ENCODE peak calls at places on chromosome X, in five cellular contexts. One of them, this sample, is unnamed.

GRCh38 chrX:118864063-118864630 is 40.5 kb downstream of the ZCCHC12 start:
- DNase-seq in WTC11: no peak
- DNase-seq in H54: no peak
- DNase-seq in non-pigmented ciliary epithelial cell: no peak
- DNase-seq in CD4-positive, CD25-positive, alpha-beta regulatory T cell: no peak
- DNase-seq in this sample: no peak

GRCh38 chrX:97984641-97985040 is 1100.9 kb downstream of the RPA4 start:
- DNase-seq in non-pigmented ciliary epithelial cell: no peak
- DNase-seq in H54: no peak
- DNase-seq in WTC11: no peak
- DNase-seq in CD4-positive, CD25-positive, alpha-beta regulatory T cell: no peak
- DNase-seq in this sample: no peak

GRCh38 chrX:111662314-111662713 is 18.7 kb upstream of the ALG13 start:
- DNase-seq in WTC11: no peak
- DNase-seq in CD4-positive, CD25-positive, alpha-beta regulatory T cell: no peak
- DNase-seq in H54: no peak
- DNase-seq in non-pigmented ciliary epithelial cell: no peak
- DNase-seq in this sample: no peak

GRCh38 chrX:43968347-43968746 is 4.8 kb downstream of the NDP start:
- DNase-seq in non-pigmented ciliary epithelial cell: no peak
- DNase-seq in H54: no peak
- DNase-seq in WTC11: no peak
- DNase-seq in CD4-positive, CD25-positive, alpha-beta regulatory T cell: no peak
- DNase-seq in this sample: no peak

GRCh38 chrX:120308558-120308957 is 2.7 kb downstream of the TMEM255A start:
- DNase-seq in non-pigmented ciliary epithelial cell: no peak
- DNase-seq in H54: no peak
- DNase-seq in CD4-positive, CD25-positive, alpha-beta regulatory T cell: no peak
- DNase-seq in WTC11: peak
- DNase-seq in this sample: no peak

GRCh38 chrX:152821145-152821765 is 9.3 kb downstream of the CETN2 start:
- DNase-seq in CD4-positive, CD25-positive, alpha-beta regulatory T cell: no peak
- DNase-seq in non-pigmented ciliary epithelial cell: no peak
- DNase-seq in H54: peak
- DNase-seq in WTC11: peak
- DNase-seq in this sample: peak

GRCh38 chrX:53305996-53306937 is 24.9 kb upstream of the IQSEC2 start:
- DNase-seq in WTC11: no peak
- DNase-seq in CD4-positive, CD25-positive, alpha-beta regulatory T cell: no peak
- DNase-seq in H54: no peak
- DNase-seq in non-pigmented ciliary epithelial cell: no peak
- DNase-seq in this sample: no peak

GRCh38 chrX:73508861-73509260 is 54.1 kb upstream of the CHIC1 start:
- DNase-seq in CD4-positive, CD25-positive, alpha-beta regulatory T cell: no peak
- DNase-seq in WTC11: no peak
- DNase-seq in H54: no peak
- DNase-seq in non-pigmented ciliary epithelial cell: no peak
- DNase-seq in this sample: no peak

GRCh38 chrX:117969337-117969736 is 147.3 kb downstream of the KLHL13 start:
- DNase-seq in H54: no peak
- DNase-seq in non-pigmented ciliary epithelial cell: no peak
- DNase-seq in CD4-positive, CD25-positive, alpha-beta regulatory T cell: no peak
- DNase-seq in WTC11: no peak
- DNase-seq in this sample: no peak

GRCh38 chrX:56811599-56811998 is 82.6 kb downstream of the NBDY start:
- DNase-seq in H54: no peak
- DNase-seq in CD4-positive, CD25-positive, alpha-beta regulatory T cell: no peak
- DNase-seq in non-pigmented ciliary epithelial cell: no peak
- DNase-seq in WTC11: no peak
- DNase-seq in this sample: no peak

GRCh38 chrX:136689441-136689840 is 41.5 kb downstream of the CD40LG start:
- DNase-seq in non-pigmented ciliary epithelial cell: peak
- DNase-seq in WTC11: peak
- DNase-seq in CD4-positive, CD25-positive, alpha-beta regulatory T cell: no peak
- DNase-seq in H54: no peak
- DNase-seq in this sample: no peak

GRCh38 chrX:113202601-113203000 is 362.0 kb upstream of the AMOT start:
- DNase-seq in WTC11: no peak
- DNase-seq in CD4-positive, CD25-positive, alpha-beta regulatory T cell: no peak
- DNase-seq in non-pigmented ciliary epithelial cell: no peak
- DNase-seq in H54: no peak
- DNase-seq in this sample: no peak

GRCh38 chrX:10062352-10062751 is 94.4 kb upstream of the CLCN4 start:
- DNase-seq in H54: no peak
- DNase-seq in CD4-positive, CD25-positive, alpha-beta regulatory T cell: no peak
- DNase-seq in non-pigmented ciliary epithelial cell: no peak
- DNase-seq in WTC11: no peak
- DNase-seq in this sample: no peak

GRCh38 chrX:8274166-8274565 is 103.1 kb upstream of the VCX2 start:
- DNase-seq in non-pigmented ciliary epithelial cell: no peak
- DNase-seq in H54: no peak
- DNase-seq in CD4-positive, CD25-positive, alpha-beta regulatory T cell: no peak
- DNase-seq in WTC11: no peak
- DNase-seq in this sample: no peak

GRCh38 chrX:75086731-75087195 is 69.3 kb downstream of the ABCB7 start:
- DNase-seq in non-pigmented ciliary epithelial cell: no peak
- DNase-seq in H54: no peak
- DNase-seq in CD4-positive, CD25-positive, alpha-beta regulatory T cell: no peak
- DNase-seq in WTC11: no peak
- DNase-seq in this sample: no peak

GRCh38 chrX:138481649-138482048 is 229.9 kb downstream of the FGF13 start:
- DNase-seq in H54: no peak
- DNase-seq in non-pigmented ciliary epithelial cell: no peak
- DNase-seq in WTC11: no peak
- DNase-seq in CD4-positive, CD25-positive, alpha-beta regulatory T cell: no peak
- DNase-seq in this sample: no peak

GRCh38 chrX:37434362-37434761 is 85.2 kb downstream of the PRRG1 start:
- DNase-seq in WTC11: no peak
- DNase-seq in H54: no peak
- DNase-seq in non-pigmented ciliary epithelial cell: no peak
- DNase-seq in CD4-positive, CD25-positive, alpha-beta regulatory T cell: no peak
- DNase-seq in this sample: peak

GRCh38 chrX:69531031-69531755 is 27.1 kb downstream of the NALF2 start:
- DNase-seq in CD4-positive, CD25-positive, alpha-beta regulatory T cell: no peak
- DNase-seq in non-pigmented ciliary epithelial cell: no peak
- DNase-seq in H54: no peak
- DNase-seq in WTC11: no peak
- DNase-seq in this sample: no peak

GRCh38 chrX:154401918-154402621 is 3.9 kb downstream of the RPL10 start:
- DNase-seq in non-pigmented ciliary epithelial cell: no peak
- DNase-seq in CD4-positive, CD25-positive, alpha-beta regulatory T cell: no peak
- DNase-seq in H54: no peak
- DNase-seq in WTC11: no peak
- DNase-seq in this sample: no peak

GRCh38 chrX:13685126-13685763 is 3.7 kb upstream of the RAB9A start:
- DNase-seq in non-pigmented ciliary epithelial cell: no peak
- DNase-seq in H54: no peak
- DNase-seq in WTC11: no peak
- DNase-seq in CD4-positive, CD25-positive, alpha-beta regulatory T cell: no peak
- DNase-seq in this sample: no peak

GRCh38 chrX:116317409-116317808 is 119.0 kb upstream of the SLC6A14 start:
- DNase-seq in WTC11: no peak
- DNase-seq in CD4-positive, CD25-positive, alpha-beta regulatory T cell: no peak
- DNase-seq in H54: no peak
- DNase-seq in non-pigmented ciliary epithelial cell: peak
- DNase-seq in this sample: no peak

GRCh38 chrX:130034178-130034577 is 51.7 kb downstream of the BCORL1 start:
- DNase-seq in non-pigmented ciliary epithelial cell: no peak
- DNase-seq in CD4-positive, CD25-positive, alpha-beta regulatory T cell: no peak
- DNase-seq in H54: no peak
- DNase-seq in WTC11: no peak
- DNase-seq in this sample: no peak

GRCh38 chrX:132488819-132489255 is at the start of gene MBNL3:
- DNase-seq in CD4-positive, CD25-positive, alpha-beta regulatory T cell: peak
- DNase-seq in H54: peak
- DNase-seq in non-pigmented ciliary epithelial cell: no peak
- DNase-seq in WTC11: peak
- DNase-seq in this sample: peak

This sample was measured in dermis microvascular lymphatic vessel endothelial cell.